ENCODE peak calls at places on chromosome 20, in six cellular contexts. G is tibial nerve; V is RWPE1; O is CD4-positive, alpha-beta T cell; P is left ventricle myocardium inferior; E is astrocyte. W is an unnamed sample.

GRCh38 chr20:13302647-13303425 is 81.8 kb downstream of the ISM1 start:
- DNase-seq in G (no peak), V (peak; percentile 45), O (peak; percentile 10), P (no peak), E (no peak), W (no peak)

GRCh38 chr20:33319986-33320385 is 37.0 kb downstream of the BPIFB1 start:
- DNase-seq in G (no peak), V (no peak), O (no peak), P (no peak), E (no peak), W (no peak)

GRCh38 chr20:39214778-39215177 is 252.6 kb downstream of the DHX35 start:
- DNase-seq in G (no peak), V (no peak), O (no peak), P (no peak), E (no peak), W (no peak)

GRCh38 chr20:23435675-23436539 is 3.6 kb upstream of the CSTL1 start:
- DNase-seq in G (peak; percentile 59), V (no peak), O (no peak), P (peak; percentile 29), E (no peak), W (no peak)

GRCh38 chr20:13671500-13672288 is 33.0 kb upstream of the TASP1 start:
- DNase-seq in G (peak; percentile 50), V (peak; percentile 20), O (no peak), P (no peak), E (peak; percentile 88), W (no peak)

GRCh38 chr20:31760457-31761240 is 21.6 kb downstream of the TPX2 start:
- DNase-seq in G (no peak), V (no peak), O (no peak), P (no peak), E (peak; percentile 54), W (no peak)

GRCh38 chr20:52279667-52280180 is 88.1 kb upstream of the ZFP64 start:
- DNase-seq in G (no peak), V (no peak), O (no peak), P (no peak), E (peak; percentile 33), W (no peak)

GRCh38 chr20:57450419-57450818 is 59.2 kb downstream of the RBM38 start:
- DNase-seq in G (peak; percentile 25), V (no peak), O (no peak), P (peak; percentile 56), E (no peak), W (no peak)

GRCh38 chr20:56504373-56505005 is 20.1 kb upstream of the FAM209A start:
- DNase-seq in G (no peak), V (no peak), O (peak; percentile 9), P (no peak), E (no peak), W (no peak)

GRCh38 chr20:47326718-47327137 is 29.8 kb downstream of the ZMYND8 start:
- DNase-seq in G (no peak), V (no peak), O (no peak), P (no peak), E (peak; percentile 78), W (no peak)

GRCh38 chr20:40323411-40323810 is 365.6 kb downstream of the MAFB start:
- DNase-seq in G (no peak), V (peak; percentile 46), O (no peak), P (no peak), E (no peak), W (no peak)

GRCh38 chr20:4544765-4545164 is 176.9 kb upstream of the PRND start:
- DNase-seq in G (no peak), V (no peak), O (no peak), P (no peak), E (peak; percentile 73), W (no peak)

GRCh38 chr20:53077373-53078205 is 105.4 kb downstream of the TSHZ2 start:
- DNase-seq in G (peak; percentile 38), V (peak; percentile 62), O (no peak), P (no peak), E (peak; percentile 92), W (no peak)

GRCh38 chr20:57792386-57793095 is 82.7 kb upstream of the PMEPA1 start:
- DNase-seq in G (no peak), V (peak; percentile 57), O (no peak), P (no peak), E (peak; percentile 9), W (peak; percentile 46)

GRCh38 chr20:7379621-7380220 is 560.5 kb downstream of the HAO1 start:
- DNase-seq in G (no peak), V (no peak), O (no peak), P (no peak), E (peak; percentile 55), W (no peak)

GRCh38 chr20:37375227-37375626 is 29.3 kb downstream of the SRC start:
- DNase-seq in G (no peak), V (no peak), O (no peak), P (no peak), E (no peak), W (no peak)

GRCh38 chr20:18388860-18389259 is 78.0 kb downstream of the DZANK1 start:
- DNase-seq in G (no peak), V (peak; percentile 69), O (no peak), P (no peak), E (peak; percentile 66), W (no peak)

GRCh38 chr20:16699287-16699686 is 30.5 kb upstream of the SNRPB2 start:
- DNase-seq in G (no peak), V (no peak), O (no peak), P (no peak), E (no peak), W (no peak)

GRCh38 chr20:47355489-47356219 is 845 bp downstream of the ZMYND8 start:
- DNase-seq in G (no peak), V (no peak), O (no peak), P (no peak), E (no peak), W (peak; percentile 32)

GRCh38 chr20:63738687-63739128 is 868 bp upstream of the SLC2A4RG start:
- DNase-seq in G (peak; percentile 31), V (no peak), O (peak; percentile 21), P (peak; percentile 77), E (no peak), W (no peak)

GRCh38 chr20:30812739-30813411 is 444.6 kb upstream of the DEFB115 start:
- DNase-seq in G (no peak), V (no peak), O (no peak), P (no peak), E (no peak), W (no peak)

GRCh38 chr20:17568972-17569471 is 853 bp upstream of the DSTN start:
- DNase-seq in G (peak; percentile 77), V (peak; percentile 94), O (no peak), P (peak; percentile 87), E (peak; percentile 98), W (peak; percentile 81)

GRCh38 chr20:61042501-61043385 is 209.3 kb upstream of the CDH4 start:
- DNase-seq in G (no peak), V (peak; percentile 42), O (no peak), P (no peak), E (no peak), W (no peak)

GRCh38 chr20:57680934-57681914 is 28.6 kb downstream of the PMEPA1 start:
- DNase-seq in G (no peak), V (no peak), O (peak; percentile 54), P (no peak), E (no peak), W (no peak)

GRCh38 chr20:21286775-21287174 is 16.4 kb upstream of the XRN2 start:
- DNase-seq in G (no peak), V (no peak), O (no peak), P (no peak), E (no peak), W (no peak)

GRCh38 chr20:13261460-13262301 is 40.6 kb downstream of the ISM1 start:
- DNase-seq in G (peak; percentile 36), V (peak; percentile 54), O (peak; percentile 62), P (peak; percentile 44), E (no peak), W (no peak)

GRCh38 chr20:49052334-49052733 is 6.2 kb downstream of the CSE1L start:
- DNase-seq in G (no peak), V (no peak), O (no peak), P (no peak), E (no peak), W (no peak)

GRCh38 chr20:21322921-21323321 is 19.8 kb downstream of the XRN2 start:
- DNase-seq in G (no peak), V (no peak), O (no peak), P (no peak), E (no peak), W (no peak)

GRCh38 chr20:45965169-45966002 is 6.6 kb downstream of the ZNF335 start:
- DNase-seq in G (no peak), V (no peak), O (no peak), P (no peak), E (no peak), W (no peak)

GRCh38 chr20:36391456-36391855 is 85.3 kb downstream of the DLGAP4 start:
- DNase-seq in G (no peak), V (no peak), O (no peak), P (no peak), E (no peak), W (peak; percentile 86)

GRCh38 chr20:47086316-47086715 is 191.7 kb downstream of the EYA2 start:
- DNase-seq in G (no peak), V (no peak), O (no peak), P (no peak), E (no peak), W (no peak)

DNA sequence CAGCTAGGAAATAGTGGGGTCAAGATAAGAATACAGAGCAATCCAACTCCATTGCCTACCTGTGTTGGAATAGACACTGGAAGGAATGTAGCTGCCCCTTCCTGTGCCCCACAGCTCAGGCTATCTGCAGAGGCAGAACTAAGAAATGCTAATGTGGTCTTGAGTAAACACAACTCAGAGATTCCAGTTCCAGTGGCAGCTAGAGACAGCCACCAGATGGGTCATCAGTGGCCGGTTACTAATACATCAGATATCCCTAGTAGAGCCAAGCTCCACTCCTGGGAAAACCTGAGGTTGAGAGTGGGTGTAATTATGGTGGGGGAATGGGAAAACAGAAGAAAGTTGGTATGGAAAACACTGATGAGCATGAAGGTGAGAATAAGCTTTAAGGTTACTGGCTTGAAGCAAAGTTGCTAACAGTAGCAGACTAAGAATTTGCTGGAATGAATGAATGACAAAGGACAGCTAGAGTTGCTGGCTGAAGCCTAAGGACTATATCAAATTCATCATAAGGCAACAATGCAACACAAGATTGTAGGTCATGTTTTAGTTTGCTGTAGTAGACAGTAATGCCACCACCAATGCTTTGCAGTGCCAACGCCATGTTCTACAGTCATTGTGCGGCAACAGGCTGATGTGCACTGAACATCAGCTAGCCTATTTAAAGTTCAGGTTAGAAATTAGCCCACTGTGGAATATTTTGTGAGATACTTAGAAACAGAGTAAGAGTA is 28.3 kb upstream of the FAM83C start:
- DNase-seq in G (no peak), V (no peak), O (no peak), P (no peak), E (peak; percentile 96), W (no peak)
- H3K27ac ChIP-seq in G (no peak overlapping the region), V (no peak overlapping the region), O (no peak overlapping the region), P (no peak overlapping the region), E (peak overlapping the region; percentile 97), W (no peak overlapping the region)

GRCh38 chr20:19986419-19986818 is 30.7 kb upstream of the NAA20 start:
- DNase-seq in G (no peak), V (no peak), O (no peak), P (no peak), E (peak; percentile 63), W (no peak)
- H3K27ac ChIP-seq in G (peak overlapping the region; percentile 50), V (peak overlapping the region; percentile 68), O (no peak overlapping the region), P (peak overlapping the region; percentile 53), E (no peak overlapping the region), W (peak overlapping the region; percentile 42)

GRCh38 chr20:44031822-44032582 is 117.3 kb downstream of the TOX2 start:
- DNase-seq in G (no peak), V (no peak), O (no peak), P (no peak), E (no peak), W (no peak)
- H3K27ac ChIP-seq in G (no peak overlapping the region), V (no peak overlapping the region), O (no peak overlapping the region), P (no peak overlapping the region), E (no peak overlapping the region), W (no peak overlapping the region)

GRCh38 chr20:51093240-51093763 is 70.4 kb upstream of the KCNG1 start:
- DNase-seq in G (no peak), V (no peak), O (no peak), P (no peak), E (no peak), W (no peak)
- H3K27ac ChIP-seq in G (no peak overlapping the region), V (no peak overlapping the region), O (no peak overlapping the region), P (no peak overlapping the region), E (no peak overlapping the region), W (no peak overlapping the region)